ENCODE peak calls at places on chromosomes 7 and 10, in six cellular contexts. B is H9, K is mesendoderm, X is trophoblast cell, U is IMR-90, Z is mesenchymal stem cell. J is an unnamed sample. For H3K27me3, the result is how much of the 10 kb centered on the place peaks cover.

GRCh38 chr10:84423729-84424128 is 95.3 kb downstream of the CCSER2 start:
- DNase-seq in B (no peak), K (no peak), X (no peak), U (peak), Z (peak), J (no peak)

GRCh38 chr7:157010588-157011332 is at the start of gene MNX1:
- DNase-seq in B (peak), K (peak), X (peak), U (no peak), Z (no peak), J (peak)

GRCh38 chr7:92830532-92831110 is 5.8 kb downstream of the CDK6 start:
- DNase-seq in B (no peak), K (no peak), X (no peak), U (peak), Z (peak), J (no peak)

GRCh38 chr7:74324499-74325229 is 35.5 kb downstream of the CLIP2 start:
- DNase-seq in B (no peak), K (no peak), X (no peak), U (no peak), Z (no peak), J (no peak)

GRCh38 chr10:106863549-106863948 is 301.0 kb downstream of the SORCS1 start:
- DNase-seq in B (no peak), K (peak), X (no peak), U (no peak), Z (no peak), J (peak)

GRCh38 chr7:150380463-150380862 is 1.3 kb downstream of the ZNF775 start:
- DNase-seq in B (no peak), K (no peak), X (no peak), U (no peak), Z (no peak), J (no peak)

GRCh38 chr7:78835896-78836295 is 617.6 kb downstream of the MAGI2 start:
- DNase-seq in B (no peak), K (no peak), X (no peak), U (no peak), Z (no peak), J (no peak)

GRCh38 chr10:57959318-57960003 is 308.2 kb downstream of the IPMK start:
- DNase-seq in B (no peak), K (no peak), X (no peak), U (no peak), Z (no peak), J (no peak)

GRCh38 chr7:66255533-66256100 is 50.5 kb downstream of the TPST1 start:
- DNase-seq in B (no peak), K (no peak), X (no peak), U (peak), Z (peak), J (no peak)

GRCh38 chr10:45444022-45444421 is 70.0 kb downstream of the ALOX5 start:
- DNase-seq in B (no peak), K (no peak), X (no peak), U (no peak), Z (no peak), J (no peak)

GRCh38 chr7:3710531-3710930 is 409.5 kb downstream of the SDK1 start:
- DNase-seq in B (no peak), K (no peak), X (no peak), U (no peak), Z (no peak), J (no peak)

GRCh38 chr10:11655839-11656238 is 44.4 kb upstream of the USP6NL start:
- DNase-seq in B (no peak), K (no peak), X (no peak), U (no peak), Z (no peak), J (no peak)

GRCh38 chr10:111206521-111206920 is 129.7 kb downstream of the ADRA2A start:
- DNase-seq in B (no peak), K (no peak), X (no peak), U (no peak), Z (no peak), J (no peak)

GRCh38 chr7:111159426-111159825 is 68.5 kb downstream of the LRRN3 start:
- DNase-seq in B (no peak), K (no peak), X (no peak), U (peak), Z (no peak), J (no peak)

GRCh38 chr7:100127866-100128601 is 1.3 kb downstream of the MBLAC1 start:
- DNase-seq in B (peak), K (peak), X (no peak), U (no peak), Z (peak), J (no peak)

GRCh38 chr7:74083117-74083876 is at the start of gene LIMK1:
- DNase-seq in B (peak), K (peak), X (peak), U (peak), Z (peak), J (peak)

GRCh38 chr10:96072673-96073072 is 29.3 kb downstream of the CCNJ start:
- DNase-seq in B (no peak), K (no peak), X (peak), U (peak), Z (no peak), J (no peak)

GRCh38 chr10:116364808-116365207 is 40.6 kb downstream of the CCDC172 start:
- DNase-seq in B (no peak), K (no peak), X (no peak), U (no peak), Z (no peak), J (no peak)

GRCh38 chr10:79059859-79060379 is 8.8 kb upstream of the ZMIZ1 start:
- DNase-seq in B (no peak), K (no peak), X (no peak), U (no peak), Z (no peak), J (no peak)

GRCh38 chr7:74655785-74656420 is 1.6 kb upstream of the GTF2I start:
- DNase-seq in B (no peak), K (no peak), X (no peak), U (no peak), Z (no peak), J (no peak)

GRCh38 chr10:57992321-57993077 is 275.2 kb downstream of the IPMK start:
- DNase-seq in B (no peak), K (peak), X (peak), U (peak), Z (no peak), J (no peak)

GRCh38 chr7:66303454-66304160 is 98.5 kb downstream of the TPST1 start:
- DNase-seq in B (no peak), K (no peak), X (no peak), U (no peak), Z (no peak), J (no peak)

GRCh38 chr7:137142376-137142775 is 201.2 kb downstream of the PTN start:
- DNase-seq in B (no peak), K (no peak), X (no peak), U (peak), Z (no peak), J (no peak)

GRCh38 chr10:16904619-16905018 is 87.4 kb upstream of the RSU1 start:
- DNase-seq in B (no peak), K (no peak), X (no peak), U (peak), Z (peak), J (no peak)

GRCh38 chr7:40717242-40717641 is 582.4 kb downstream of the SUGCT start:
- DNase-seq in B (peak), K (peak), X (peak), U (peak), Z (peak), J (peak)

GRCh38 chr7:24756989-24757798 is at the start of gene GSDME:
- DNase-seq in B (peak), K (peak), X (peak), U (peak), Z (peak), J (peak)

GRCh38 chr10:34698979-34699378 is 116.1 kb downstream of the PARD3 start:
- DNase-seq in B (no peak), K (peak), X (no peak), U (peak), Z (no peak), J (no peak)

GRCh38 chr7:105691692-105692564 is 110.6 kb upstream of the EFCAB10 start:
- DNase-seq in B (peak), K (no peak), X (no peak), U (peak), Z (no peak), J (no peak)

GRCh38 chr7:68980011-68980410 is 618.3 kb upstream of the AUTS2 start:
- DNase-seq in B (no peak), K (no peak), X (no peak), U (no peak), Z (no peak), J (no peak)

GRCh38 chr10:132421377-132422168 is 24.6 kb downstream of the PWWP2B start:
- DNase-seq in B (no peak), K (no peak), X (peak), U (peak), Z (peak), J (no peak)

GRCh38 chr7:139680676-139681462 is 96.9 kb downstream of the HIPK2 start:
- DNase-seq in B (no peak), K (peak), X (peak), U (peak), Z (peak), J (no peak)

GRCh38 chr7:132771301-132771730 is 195.0 kb upstream of the PLXNA4 start:
- DNase-seq in B (peak), K (no peak), X (no peak), U (no peak), Z (no peak), J (no peak)

GRCh38 chr7:85156661-85157213 is 30.1 kb downstream of the SEMA3D start:
- DNase-seq in B (no peak), K (no peak), X (no peak), U (no peak), Z (peak), J (no peak)

GRCh38 chr7:85154282-85154937 is 32.4 kb downstream of the SEMA3D start:
- DNase-seq in B (no peak), K (no peak), X (no peak), U (no peak), Z (peak), J (no peak)

GRCh38 chr7:85159003-85159402 is 27.9 kb downstream of the SEMA3D start:
- DNase-seq in B (no peak), K (no peak), X (no peak), U (no peak), Z (no peak), J (no peak)

GRCh38 chr7:85150624-85151023 is 36.2 kb downstream of the SEMA3D start:
- DNase-seq in B (no peak), K (no peak), X (no peak), U (no peak), Z (no peak), J (no peak)

GRCh38 chr7:85153715-85154114 is 33.1 kb downstream of the SEMA3D start:
- DNase-seq in B (no peak), K (no peak), X (no peak), U (no peak), Z (no peak), J (no peak)
- H4K8ac ChIP-seq in B (no peak), K (no peak), X (no peak), U (no peak), Z (no peak), J (no peak)

DNA sequence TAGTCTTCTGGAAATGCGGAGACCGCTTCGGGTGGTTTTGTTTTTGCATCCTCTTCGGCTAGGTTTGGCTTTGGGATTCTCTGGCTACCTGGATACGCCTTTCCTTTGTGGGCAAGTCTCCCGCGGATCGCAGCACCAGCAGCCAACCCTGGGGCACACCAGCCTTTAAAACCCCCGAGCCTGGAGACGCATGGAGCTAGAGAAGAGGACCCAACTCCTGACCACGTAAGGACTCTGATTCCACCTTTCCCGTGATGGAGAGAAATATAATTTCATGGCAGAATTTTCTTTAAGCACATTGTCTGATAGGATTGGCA is 535.4 kb upstream of the GALNT17 start:
- DNase-seq in B (no peak), K (no peak), X (no peak), U (no peak), Z (no peak), J (no peak)
- H3K4me2 ChIP-seq in B (peak), K (peak), X (peak), U (no peak), Z (peak), J (peak)

GRCh38 chr10:124450010-124450782 is at the start of gene NKX1-2:
- DNase-seq in B (peak), K (peak), X (no peak), U (no peak), Z (no peak), J (peak)

GRCh38 chr10:124451227-124451807 is 1.5 kb upstream of the NKX1-2 start:
- DNase-seq in B (peak), K (peak), X (no peak), U (no peak), Z (no peak), J (no peak)

GRCh38 chr10:124455441-124455840 is 5.6 kb upstream of the NKX1-2 start:
- DNase-seq in B (peak), K (no peak), X (no peak), U (no peak), Z (no peak), J (no peak)

GRCh38 chr10:124450783-124451057 is 885 bp upstream of the NKX1-2 start:
- DNase-seq in B (no peak), K (peak), X (no peak), U (no peak), Z (no peak), J (no peak)

GRCh38 chr10:124453965-124454610 is 4.3 kb upstream of the NKX1-2 start:
- DNase-seq in B (peak), K (peak), X (peak), U (no peak), Z (no peak), J (no peak)
- H3K27me3 ChIP-seq in B (under half), K (under half), X (under half), U (half or more), Z (half or more), J (under half)

GRCh38 chr7:128341733-128342132 is 2.0 kb downstream of the RBM28 start:
- DNase-seq in B (no peak), K (no peak), X (no peak), U (no peak), Z (no peak), J (no peak)

GRCh38 chr7:128349121-128349825 is 5.6 kb upstream of the RBM28 start:
- DNase-seq in B (no peak), K (no peak), X (no peak), U (no peak), Z (no peak), J (no peak)

GRCh38 chr7:128347573-128348147 is 4.0 kb upstream of the RBM28 start:
- DNase-seq in B (peak), K (peak), X (peak), U (peak), Z (peak), J (peak)

GRCh38 chr7:128344431-128344774 is 695 bp upstream of the RBM28 start:
- DNase-seq in B (no peak), K (no peak), X (no peak), U (no peak), Z (no peak), J (no peak)

GRCh38 chr7:128343554-128344430 is at the start of gene RBM28:
- DNase-seq in B (peak), K (peak), X (peak), U (peak), Z (peak), J (peak)
- H4K8ac ChIP-seq in B (no peak), K (no peak), X (peak), U (peak), Z (peak), J (no peak)

GRCh38 chr7:127903913-127904705 is 127.1 kb downstream of the LRRC4 start:
- DNase-seq in B (no peak), K (no peak), X (no peak), U (no peak), Z (no peak), J (peak)
- H3K4me2 ChIP-seq in B (no peak), K (no peak), X (no peak), U (no peak), Z (no peak), J (no peak)

GRCh38 chr7:6533893-6534804 is 17.1 kb downstream of the GRID2IP start:
- DNase-seq in B (no peak), K (no peak), X (no peak), U (no peak), Z (no peak), J (no peak)
- H3K27me3 ChIP-seq in B (under half), K (under half), X (under half), U (half or more), Z (half or more), J (half or more)

GRCh38 chr10:109593686-109594085 is 329.6 kb downstream of the XPNPEP1 start:
- DNase-seq in B (no peak), K (no peak), X (no peak), U (no peak), Z (peak), J (no peak)
- H4K8ac ChIP-seq in B (no peak), K (no peak), X (no peak), U (no peak), Z (no peak), J (no peak)

GRCh38 chr7:80781146-80781545 is 137.7 kb downstream of the SEMA3C start:
- DNase-seq in B (no peak), K (no peak), X (no peak), U (no peak), Z (peak), J (no peak)
- H3K4me2 ChIP-seq in B (no peak), K (no peak), X (no peak), U (no peak), Z (no peak), J (no peak)

GRCh38 chr7:47839381-47839780 is 108.9 kb downstream of the PKD1L1 start:
- DNase-seq in B (no peak), K (no peak), X (no peak), U (no peak), Z (no peak), J (no peak)
- H3K27me3 ChIP-seq in B (under half), K (under half), X (under half), U (under half), Z (under half), J (under half)

DNA sequence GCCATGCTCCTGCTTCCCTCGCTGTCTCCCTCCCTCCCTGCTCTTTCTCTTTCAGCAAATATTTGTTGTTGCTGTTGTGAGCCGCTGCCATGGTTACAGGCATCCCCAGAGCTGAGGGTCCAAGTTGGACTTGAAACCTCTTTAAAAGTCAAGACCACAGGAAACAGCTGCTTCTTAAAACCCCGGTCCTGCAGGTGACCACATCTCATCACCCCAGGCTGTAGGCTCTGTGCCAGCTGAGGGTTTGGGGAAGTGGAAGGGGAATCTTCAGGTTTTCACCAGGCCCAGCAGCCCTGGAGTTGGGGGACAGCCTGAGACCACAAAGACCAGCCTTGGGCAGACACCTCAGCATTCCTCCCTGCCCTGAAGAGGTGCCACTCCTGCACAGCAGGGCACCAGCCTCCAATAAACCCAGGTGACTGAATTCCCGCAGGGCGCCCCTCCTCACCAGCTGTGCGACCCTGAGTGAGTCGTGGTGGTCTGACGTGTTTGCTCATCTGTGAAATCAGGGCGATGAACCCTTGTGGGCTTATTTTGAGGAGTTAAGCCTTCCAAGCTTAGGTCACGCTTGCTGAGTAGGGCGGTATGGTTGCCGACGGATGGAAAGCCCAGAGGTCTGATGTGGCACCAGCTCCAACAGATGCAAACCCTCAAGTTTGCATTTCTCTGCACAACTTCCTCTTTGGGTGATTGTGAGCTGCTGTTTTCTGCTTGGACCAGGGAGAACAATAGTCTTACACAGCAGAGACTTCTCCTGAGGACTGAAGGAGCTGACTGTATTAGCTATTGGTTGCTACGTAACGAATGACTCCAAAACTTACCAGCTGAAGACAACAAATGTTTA is 24.8 kb downstream of the NPTX2 start:
- DNase-seq in B (no peak), K (peak), X (no peak), U (no peak), Z (no peak), J (no peak)
- H4K8ac ChIP-seq in B (no peak), K (no peak), X (no peak), U (no peak), Z (no peak), J (no peak)

J was measured in neuronal stem cell.